ENCODE peak calls at places on chromosome 17, in five cellular contexts. I is mesendoderm, U is IMR-90, J is neuronal stem cell, S is H9. G is an unnamed sample. For H3K4me1, the result is how much of the 10 kb centered on the place peaks cover.

GRCh38 chr17:75645501-75645888 is 12.3 kb downstream of the SMIM5 start:
- DNase-seq in S (peak), U (no peak), I (peak), J (no peak), G (peak)

GRCh38 chr17:32881054-32881453 is 4.1 kb upstream of the MYO1D start:
- DNase-seq in J (no peak), U (no peak), S (no peak), I (no peak), G (no peak)

GRCh38 chr17:17081304-17081940 is 39.2 kb downstream of the MPRIP start:
- DNase-seq in I (no peak), S (no peak), U (no peak), J (no peak), G (no peak)

GRCh38 chr17:1431631-1432104 is 24.4 kb downstream of the CRK start:
- DNase-seq in U (no peak), J (no peak), I (no peak), S (no peak), G (no peak)

GRCh38 chr17:45826919-45827628 is 17.6 kb upstream of the SPPL2C start:
- DNase-seq in I (no peak), S (no peak), J (no peak), U (no peak), G (no peak)

GRCh38 chr17:48180842-48181241 is 73.3 kb downstream of the SNX11 start:
- DNase-seq in J (no peak), U (no peak), I (no peak), S (no peak), G (no peak)

GRCh38 chr17:49820773-49821172 is 27.1 kb downstream of the TAC4 start:
- DNase-seq in J (no peak), U (no peak), S (no peak), I (no peak), G (no peak)

GRCh38 chr17:44522883-44523671 is 19.9 kb upstream of the GPATCH8 start:
- DNase-seq in U (peak), I (peak), S (peak), J (no peak), G (peak)

GRCh38 chr17:18246880-18247612 is 11.5 kb downstream of the FLII start:
- DNase-seq in J (no peak), U (peak), I (peak), S (peak), G (peak)

DNA sequence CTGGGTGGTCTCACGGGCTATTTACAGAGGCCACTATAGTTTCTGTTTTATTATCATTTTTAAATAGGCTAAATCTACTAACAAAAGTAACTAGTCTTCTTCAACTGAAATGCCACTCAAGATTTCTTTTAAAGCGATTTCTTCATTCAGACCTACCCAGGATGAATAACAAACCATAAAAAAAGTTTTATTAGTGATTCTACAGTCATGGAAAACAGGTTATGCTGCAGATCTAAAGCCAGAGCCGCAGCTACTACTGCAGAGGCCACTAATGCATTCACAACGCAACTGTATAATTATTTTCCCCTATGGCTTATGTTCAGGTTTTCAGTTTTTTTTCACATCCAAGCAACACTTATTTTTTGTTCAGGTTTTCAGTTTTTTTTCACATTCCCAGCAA is 136.2 kb upstream of the AXIN2 start:
- DNase-seq in I (no peak), S (no peak), J (no peak), U (no peak), G (no peak)
- H3K4me1 ChIP-seq in I (under half), S (under half), J (under half), U (under half), G (under half)

GRCh38 chr17:6642592-6642991 is 1.7 kb downstream of the TXNDC17 start:
- DNase-seq in U (peak), I (no peak), S (no peak), J (no peak), G (no peak)
- H3K18ac ChIP-seq in U (no peak), I (no peak), S (no peak), J (no peak), G (no peak)

DNA sequence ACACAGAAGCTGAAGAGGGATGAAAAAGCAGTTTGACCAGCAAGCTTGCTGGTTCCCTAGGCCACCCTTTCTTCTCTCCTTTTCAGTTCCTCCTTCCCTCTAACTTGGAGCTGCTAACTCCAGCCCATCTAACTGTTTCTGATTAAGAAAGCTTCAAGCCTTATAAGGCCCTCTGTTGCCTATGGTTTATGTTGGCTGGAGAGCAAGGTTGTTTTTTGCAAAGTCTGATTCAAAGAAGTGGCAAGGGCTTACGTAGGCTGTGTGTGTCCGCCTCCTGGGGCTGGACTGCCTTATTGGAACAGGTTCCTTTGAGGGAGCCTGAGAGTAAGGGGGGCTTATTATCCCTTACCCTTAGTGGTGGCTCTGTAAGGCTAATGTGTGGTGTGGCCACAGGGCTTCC is 7.1 kb downstream of the AKAP1 start:
- DNase-seq in J (no peak), U (peak), I (no peak), S (no peak), G (no peak)
- H3K4me1 ChIP-seq in J (under half), U (under half), I (under half), S (under half), G (under half)

GRCh38 chr17:10842658-10843057 is 4.8 kb upstream of the PIRT start:
- DNase-seq in I (no peak), S (no peak), J (no peak), U (no peak), G (no peak)

GRCh38 chr17:10836145-10836544 is 1.7 kb downstream of the PIRT start:
- DNase-seq in I (no peak), S (no peak), J (no peak), U (no peak), G (no peak)

GRCh38 chr17:10837987-10838386 is at the start of gene PIRT:
- DNase-seq in J (no peak), U (no peak), I (no peak), S (no peak), G (no peak)

GRCh38 chr17:10836966-10837599 is 804 bp downstream of the PIRT start:
- DNase-seq in J (no peak), I (no peak), S (no peak), U (no peak), G (no peak)

DNA sequence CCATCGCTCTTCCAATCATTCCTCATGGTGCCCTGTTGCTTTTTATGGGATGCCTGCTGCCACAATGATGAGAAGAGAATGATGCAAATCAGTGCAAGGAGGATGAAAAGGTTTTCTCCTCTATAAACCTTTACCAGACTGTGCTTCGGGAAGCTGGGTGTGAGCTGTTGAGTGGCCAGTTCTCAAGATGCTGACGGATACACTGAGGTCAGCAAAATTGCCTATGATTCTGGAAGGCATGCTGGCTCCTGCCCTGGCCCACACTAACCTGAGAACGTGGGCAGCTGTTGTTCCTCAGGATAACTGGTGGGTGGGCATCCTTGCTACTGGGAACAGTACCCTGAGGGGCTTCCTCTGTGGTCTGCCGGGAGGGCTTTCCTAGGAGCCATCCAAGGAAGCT is 795 bp upstream of the PIRT start:
- DNase-seq in U (no peak), I (no peak), J (no peak), S (no peak), G (no peak)
- H3K18ac ChIP-seq in U (no peak), I (no peak), J (no peak), S (no peak), G (no peak)

DNA sequence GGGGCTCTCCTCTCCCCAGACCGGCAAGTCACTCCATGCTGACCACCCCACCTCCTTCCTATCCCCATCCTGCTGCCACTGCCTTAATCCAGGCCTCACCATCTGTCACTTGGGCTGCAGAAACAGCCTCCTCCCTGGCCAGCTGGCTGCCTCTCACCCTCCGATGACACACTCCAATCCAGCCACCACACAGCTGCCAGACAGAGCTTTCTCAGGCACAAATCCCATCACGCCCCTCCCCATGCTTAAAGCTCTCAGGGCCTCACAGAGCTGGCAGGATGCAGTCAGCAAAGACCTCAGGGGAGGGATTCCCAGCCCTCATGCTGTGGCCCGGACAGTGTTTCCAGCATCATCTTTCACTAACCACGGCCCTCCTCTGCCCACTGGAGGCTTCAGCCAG is 13.7 kb downstream of the CAMKK1 start:
- DNase-seq in J (peak), U (peak), S (no peak), I (peak), G (no peak)
- H3K4me1 ChIP-seq in J (under half), U (under half), S (under half), I (under half), G (under half)

GRCh38 chr17:35312790-35313711 is 60.4 kb downstream of the SLFN11 start:
- DNase-seq in I (peak), J (peak), U (peak), S (peak), G (peak)
- H3K18ac ChIP-seq in I (no peak), J (no peak), U (no peak), S (no peak), G (no peak)

DNA sequence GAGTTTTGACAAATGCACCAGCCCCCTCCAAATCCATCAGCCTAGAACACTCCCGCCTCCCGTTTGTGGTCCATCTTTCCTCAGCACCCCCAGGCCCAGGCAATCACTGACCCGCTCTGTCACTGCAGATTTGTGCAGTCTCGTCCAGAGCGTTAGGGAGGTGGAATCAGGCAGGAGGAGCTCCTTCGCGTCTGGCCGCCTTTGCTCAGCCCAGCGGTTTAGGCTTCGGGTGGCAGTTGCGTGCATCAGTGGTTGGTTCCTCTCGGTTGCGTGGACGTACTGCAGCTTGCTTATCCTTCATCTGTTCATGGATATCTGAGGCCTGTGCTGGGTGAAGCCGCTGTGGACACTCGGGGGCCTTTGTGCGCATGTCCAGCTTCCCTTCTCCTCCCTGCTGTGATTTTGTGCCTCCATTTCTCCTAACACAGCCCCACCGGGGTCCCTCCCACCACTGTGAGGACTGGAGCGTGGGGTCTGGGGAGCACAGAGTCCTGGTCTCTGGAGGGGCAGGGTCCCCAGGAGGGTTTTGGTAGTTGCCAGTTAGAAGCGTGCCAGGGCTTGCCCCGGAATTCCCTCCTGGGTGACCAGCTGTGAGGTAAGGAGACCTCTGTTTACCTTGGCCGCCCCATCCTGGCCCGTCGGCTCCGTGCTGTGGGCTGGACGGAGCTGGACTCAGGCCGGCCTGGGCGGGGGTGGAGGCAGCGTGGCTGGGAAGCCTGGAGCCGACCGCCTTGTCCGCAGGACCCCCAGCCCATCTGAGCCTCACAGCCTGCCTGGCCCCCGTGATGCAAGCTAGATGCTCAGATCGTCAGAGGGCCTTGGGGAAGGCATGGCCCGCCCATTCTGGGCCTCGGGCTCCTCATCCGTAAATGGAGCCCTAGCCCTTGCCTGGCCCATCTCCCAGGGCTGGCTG is 4.9 kb upstream of the P2RX1 start:
- DNase-seq in S (no peak), I (no peak), J (no peak), U (no peak), G (no peak)
- H3K4me1 ChIP-seq in S (under half), I (under half), J (under half), U (under half), G (under half)

G was measured in trophoblast cell.